ENCODE peak calls at places on chromosome 2, in four cellular contexts. One of them, this sample, is unnamed.
A peak's percentile ranks its signal among the peaks of the same experiment; 100 is the strongest.

GRCh38 chr2:72968286-72968685 is 51.0 kb downstream of the EMX1 start:
- DNase-seq in iris pigment epithelial cell: no peak
- DNase-seq in HT1080: no peak
- DNase-seq in left cardiac atrium: peak; percentile 14
- DNase-seq in this sample: no peak

GRCh38 chr2:159201321-159202063 is 85.0 kb downstream of the WDSUB1 start:
- DNase-seq in left cardiac atrium: no peak
- DNase-seq in iris pigment epithelial cell: peak; percentile 53
- DNase-seq in HT1080: peak; percentile 34
- DNase-seq in this sample: no peak

GRCh38 chr2:173866858-173867620 is 98.1 kb downstream of the SP3 start:
- DNase-seq in HT1080: no peak
- DNase-seq in iris pigment epithelial cell: no peak
- DNase-seq in left cardiac atrium: peak; percentile 23
- DNase-seq in this sample: no peak

GRCh38 chr2:232385660-232386489 is 7.3 kb downstream of the ALPP start:
- DNase-seq in iris pigment epithelial cell: peak; percentile 95
- DNase-seq in HT1080: no peak
- DNase-seq in left cardiac atrium: no peak
- DNase-seq in this sample: no peak

GRCh38 chr2:60058781-60059180 is 494.7 kb downstream of the BCL11A start:
- DNase-seq in left cardiac atrium: no peak
- DNase-seq in HT1080: no peak
- DNase-seq in iris pigment epithelial cell: no peak
- DNase-seq in this sample: no peak

GRCh38 chr2:233798335-233799086 is 20.4 kb downstream of the MROH2A start:
- DNase-seq in left cardiac atrium: no peak
- DNase-seq in HT1080: no peak
- DNase-seq in iris pigment epithelial cell: no peak
- DNase-seq in this sample: no peak

GRCh38 chr2:201130524-201131186 is 14.7 kb downstream of the CFLAR start:
- DNase-seq in left cardiac atrium: peak; percentile 51
- DNase-seq in HT1080: peak; percentile 94
- DNase-seq in iris pigment epithelial cell: peak; percentile 97
- DNase-seq in this sample: no peak

GRCh38 chr2:117760916-117761315 is 53.6 kb upstream of the DDX18 start:
- DNase-seq in iris pigment epithelial cell: no peak
- DNase-seq in left cardiac atrium: no peak
- DNase-seq in HT1080: no peak
- DNase-seq in this sample: no peak

GRCh38 chr2:233479616-233480489 is 86.7 kb downstream of the USP40 start:
- DNase-seq in iris pigment epithelial cell: no peak
- DNase-seq in HT1080: no peak
- DNase-seq in left cardiac atrium: no peak
- DNase-seq in this sample: no peak

GRCh38 chr2:1777156-1777555 is 32.8 kb upstream of the PXDN start:
- DNase-seq in iris pigment epithelial cell: no peak
- DNase-seq in HT1080: no peak
- DNase-seq in left cardiac atrium: no peak
- DNase-seq in this sample: no peak

GRCh38 chr2:186345745-186346144 is 140.3 kb upstream of the ZC3H15 start:
- DNase-seq in iris pigment epithelial cell: no peak
- DNase-seq in HT1080: no peak
- DNase-seq in left cardiac atrium: no peak
- DNase-seq in this sample: no peak

GRCh38 chr2:134718095-134718955 is 475 bp downstream of the TMEM163 start:
- DNase-seq in left cardiac atrium: peak; percentile 45
- DNase-seq in iris pigment epithelial cell: no peak
- DNase-seq in HT1080: no peak
- DNase-seq in this sample: no peak

GRCh38 chr2:186976329-186976728 is 127.4 kb upstream of the ZSWIM2 start:
- DNase-seq in left cardiac atrium: no peak
- DNase-seq in iris pigment epithelial cell: no peak
- DNase-seq in HT1080: no peak
- DNase-seq in this sample: no peak

GRCh38 chr2:127700527-127701192 is 637 bp upstream of the SFT2D3 start:
- DNase-seq in HT1080: no peak
- DNase-seq in left cardiac atrium: peak; percentile 78
- DNase-seq in iris pigment epithelial cell: no peak
- DNase-seq in this sample: peak; percentile 82

GRCh38 chr2:214378455-214379103 is 32.3 kb upstream of the VWC2L start:
- DNase-seq in left cardiac atrium: no peak
- DNase-seq in iris pigment epithelial cell: no peak
- DNase-seq in HT1080: no peak
- DNase-seq in this sample: no peak

GRCh38 chr2:171159326-171160118 is 1.2 kb downstream of the TLK1 start:
- DNase-seq in HT1080: peak; percentile 50
- DNase-seq in iris pigment epithelial cell: peak; percentile 86
- DNase-seq in left cardiac atrium: peak; percentile 56
- DNase-seq in this sample: peak; percentile 76

GRCh38 chr2:56199492-56199891 is 15.7 kb downstream of the CCDC85A start:
- DNase-seq in HT1080: no peak
- DNase-seq in left cardiac atrium: no peak
- DNase-seq in iris pigment epithelial cell: peak; percentile 82
- DNase-seq in this sample: no peak

GRCh38 chr2:172223601-172224054 is 120.9 kb upstream of the DLX2 start:
- DNase-seq in left cardiac atrium: no peak
- DNase-seq in iris pigment epithelial cell: no peak
- DNase-seq in HT1080: no peak
- DNase-seq in this sample: no peak

This sample was measured in sigmoid colon.